ENCODE peak calls at places on chromosomes 5 and 9, in four cellular contexts. V, C, T and O are unnamed samples.

GRCh38 chr5:31717586-31717985 is 78.7 kb downstream of the PDZD2 start:
- DNase-seq in V (no peak), C (no peak), T (no peak), O (no peak)

GRCh38 chr9:111678293-111678692 is 16.9 kb downstream of the GNG10 start:
- DNase-seq in V (no peak), C (no peak), T (no peak), O (no peak)

GRCh38 chr5:144142030-144142825 is 28.2 kb downstream of the YIPF5 start:
- DNase-seq in V (no peak), C (peak; percentile 25), T (no peak), O (no peak)

GRCh38 chr9:120386390-120387131 is 193.4 kb downstream of the CDK5RAP2 start:
- DNase-seq in V (no peak), C (no peak), T (no peak), O (peak; percentile 69)

GRCh38 chr9:112783551-112783954 is 33.0 kb downstream of the SNX30 start:
- DNase-seq in V (peak; percentile 47), C (no peak), T (no peak), O (no peak)

GRCh38 chr5:137034213-137034612 is 464.9 kb downstream of the SPOCK1 start:
- DNase-seq in V (no peak), C (no peak), T (no peak), O (no peak)

GRCh38 chr9:35229066-35229778 is 67.4 kb downstream of the UNC13B start:
- DNase-seq in V (no peak), C (no peak), T (no peak), O (no peak)

GRCh38 chr9:95494022-95494415 is 22.8 kb downstream of the PTCH1 start:
- DNase-seq in V (peak; percentile 43), C (no peak), T (peak; percentile 84), O (no peak)

GRCh38 chr5:133124891-133125290 is 73.1 kb downstream of the HSPA4 start:
- DNase-seq in V (no peak), C (no peak), T (no peak), O (no peak)

GRCh38 chr5:115977096-115977495 is 14.8 kb downstream of the LVRN start:
- DNase-seq in V (no peak), C (peak; percentile 48), T (no peak), O (no peak)

GRCh38 chr5:86880785-86881492 is 263.2 kb downstream of the COX7C start:
- DNase-seq in V (peak; percentile 10), C (peak; percentile 12), T (no peak), O (peak; percentile 18)

GRCh38 chr5:1320436-1321344 is 24.2 kb downstream of the CLPTM1L start:
- DNase-seq in V (no peak), C (no peak), T (peak; percentile 66), O (peak; percentile 76)

DNA sequence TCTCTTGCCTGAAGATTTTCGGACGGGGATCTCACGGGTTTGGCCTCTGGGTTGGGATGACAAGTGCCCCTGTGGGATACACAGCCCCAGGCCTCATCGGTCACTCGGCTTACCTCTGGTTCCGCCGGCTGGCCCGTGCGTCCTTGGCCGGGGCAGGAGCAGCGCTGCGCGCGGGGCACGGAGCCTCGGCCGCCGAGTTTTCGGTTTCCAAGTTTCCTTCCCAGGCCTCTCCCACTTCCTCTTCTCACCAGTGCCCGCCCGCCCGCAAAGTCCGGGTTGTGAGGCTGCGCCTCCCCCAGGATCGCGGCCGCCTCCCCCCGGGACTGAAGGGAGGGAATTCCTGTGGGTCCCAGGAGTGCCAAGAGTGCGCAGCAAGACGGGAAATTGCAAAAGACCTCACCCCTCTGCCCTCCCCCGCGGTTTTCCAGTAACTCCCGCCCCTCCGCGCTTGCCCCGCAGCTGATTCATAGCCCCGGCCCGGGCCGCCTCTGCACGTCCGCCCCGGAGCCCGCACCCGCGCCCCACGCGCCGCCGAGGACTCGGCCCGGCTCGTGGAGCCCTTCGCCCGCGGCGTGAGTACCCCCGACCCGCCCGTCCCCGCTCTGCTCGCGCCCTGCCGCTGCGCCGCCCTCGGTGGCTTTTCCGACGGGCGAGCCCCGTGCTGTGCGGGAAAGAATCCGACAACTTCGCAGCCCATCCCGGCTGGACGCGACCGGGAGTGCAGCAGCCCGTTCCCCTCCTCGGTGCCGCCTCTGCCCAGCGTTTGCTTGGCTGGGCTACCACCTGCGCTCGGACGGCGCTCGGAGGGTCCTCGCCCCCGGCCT is at the start of gene OSMR:
- DNase-seq in V (peak; percentile 77), C (no peak), T (peak; percentile 90), O (peak; percentile 89)
- TF ChIP-seq POLR2A in V (peak; percentile 49), C (no peak), T (peak; percentile 51), O (no peak)

GRCh38 chr5:41508696-41509398 is 1.6 kb downstream of the PLCXD3 start:
- DNase-seq in V (no peak), C (no peak), T (no peak), O (no peak)

GRCh38 chr5:41510176-41510831 is at the start of gene PLCXD3:
- DNase-seq in V (no peak), C (no peak), T (peak; percentile 67), O (no peak)

GRCh38 chr5:41508186-41508585 is 2.2 kb downstream of the PLCXD3 start:
- DNase-seq in V (no peak), C (no peak), T (no peak), O (no peak)

GRCh38 chr5:41511241-41511640 is 840 bp upstream of the PLCXD3 start:
- DNase-seq in V (no peak), C (no peak), T (no peak), O (no peak)

DNA sequence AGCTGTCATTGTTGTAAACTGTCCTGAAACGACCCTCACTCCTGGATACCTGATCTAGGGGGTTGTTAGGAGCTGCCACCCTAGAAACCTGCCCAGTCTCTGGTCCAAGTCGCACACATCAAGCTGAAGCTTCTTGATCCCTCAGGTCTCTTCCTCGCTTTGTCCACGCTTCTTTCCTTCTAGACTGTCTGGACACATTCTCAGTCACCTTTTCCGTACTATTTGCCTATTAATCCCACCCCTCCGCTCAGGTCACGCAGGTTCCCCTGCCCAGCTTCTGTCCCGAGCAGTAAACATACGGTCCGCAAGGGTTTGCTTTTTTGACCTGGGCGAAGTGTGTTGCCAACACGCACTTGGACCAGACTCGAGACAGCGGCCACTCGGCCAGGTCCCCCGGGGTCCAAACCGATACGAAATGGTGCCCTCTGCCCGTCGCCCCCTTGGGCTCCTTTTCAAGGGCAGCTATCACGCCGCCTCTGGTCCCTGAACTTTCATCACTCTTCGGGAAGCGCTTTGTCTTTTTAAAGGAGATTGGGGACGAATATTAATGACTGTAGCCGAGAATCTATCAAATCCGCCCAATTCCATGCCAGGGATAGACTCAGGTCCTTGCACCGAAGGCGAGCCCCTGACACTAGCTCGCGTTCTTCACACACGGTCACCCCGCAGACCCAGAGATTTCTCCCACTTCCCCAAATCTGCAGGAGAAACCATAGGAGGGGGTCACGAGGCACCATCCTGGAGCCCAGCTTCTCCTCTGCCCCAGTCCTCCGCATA is 814 bp downstream of the PLCXD3 start:
- DNase-seq in V (no peak), C (no peak), T (peak; percentile 51), O (no peak)
- H3K4me3 ChIP-seq in V (peak overlapping the region; percentile 8), C (no peak overlapping the region), T (peak overlapping the region; percentile 22), O (peak overlapping the region; percentile 7)

GRCh38 chr9:16730162-16730561 is 140.3 kb downstream of the BNC2 start:
- DNase-seq in V (no peak), C (no peak), T (no peak), O (no peak)
- TF ChIP-seq CTCF in V (no peak), C (no peak), T (no peak), O (no peak)

GRCh38 chr5:88049737-88050136 is 218.9 kb downstream of the TMEM161B start:
- DNase-seq in V (no peak), C (no peak), T (no peak), O (no peak)

GRCh38 chr5:88051148-88051547 is 217.5 kb downstream of the TMEM161B start:
- DNase-seq in V (no peak), C (no peak), T (no peak), O (no peak)

GRCh38 chr5:88049156-88049555 is 219.5 kb downstream of the TMEM161B start:
- DNase-seq in V (no peak), C (no peak), T (no peak), O (no peak)

GRCh38 chr5:88045146-88045545 is 223.5 kb downstream of the TMEM161B start:
- DNase-seq in V (no peak), C (no peak), T (no peak), O (no peak)

GRCh38 chr5:88045931-88046461 is 222.6 kb downstream of the TMEM161B start:
- DNase-seq in V (no peak), C (no peak), T (no peak), O (no peak)
- TF ChIP-seq POLR2A in V (no peak), C (no peak), T (no peak), O (no peak)

DNA sequence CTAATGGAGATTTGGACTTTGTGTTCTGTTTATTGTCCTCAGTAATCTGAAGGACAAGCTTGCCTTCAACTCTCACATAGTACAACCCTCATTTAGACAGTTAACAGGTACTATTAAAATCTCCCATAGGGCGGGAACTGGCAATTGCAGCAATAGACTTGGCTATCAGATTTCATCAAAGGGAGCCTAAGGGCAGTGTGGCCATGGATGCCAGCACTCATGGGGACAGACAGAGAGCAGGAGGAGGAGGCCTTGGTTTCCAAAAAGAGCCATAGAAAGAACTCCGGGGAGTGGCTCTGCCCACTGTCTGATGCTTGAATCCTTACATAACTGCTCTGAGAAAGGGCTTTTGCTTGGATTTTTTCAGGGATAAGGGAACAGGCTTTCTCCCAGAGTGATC is 6.8 kb downstream of the SLC36A1 start:
- DNase-seq in V (peak; percentile 60), C (no peak), T (no peak), O (no peak)
- H3K4me3 ChIP-seq in V (no peak overlapping the region), C (no peak overlapping the region), T (no peak overlapping the region), O (no peak overlapping the region)

GRCh38 chr5:139078345-139078744 is 119.8 kb downstream of the SIL1 start:
- DNase-seq in V (no peak), C (no peak), T (no peak), O (no peak)
- TF ChIP-seq CTCF in V (no peak), C (no peak), T (no peak), O (no peak)

GRCh38 chr5:154193176-154193575 is 2.6 kb downstream of the GALNT10 start:
- DNase-seq in V (no peak), C (no peak), T (no peak), O (no peak)

GRCh38 chr5:154191467-154192261 is 1.1 kb downstream of the GALNT10 start:
- DNase-seq in V (no peak), C (no peak), T (no peak), O (no peak)

GRCh38 chr5:154189256-154189818 is 1.2 kb upstream of the GALNT10 start:
- DNase-seq in V (peak; percentile 29), C (no peak), T (peak; percentile 88), O (no peak)

GRCh38 chr5:154190652-154191304 is at the start of gene GALNT10:
- DNase-seq in V (peak; percentile 70), C (no peak), T (peak; percentile 95), O (peak; percentile 90)

GRCh38 chr5:154189819-154190651 is 498 bp upstream of the GALNT10 start:
- DNase-seq in V (peak; percentile 90), C (no peak), T (peak; percentile 98), O (peak; percentile 69)
- TF ChIP-seq POLR2A in V (peak; percentile 50), C (peak; percentile 45), T (no peak), O (no peak)

GRCh38 chr9:133658442-133659431 is 22.6 kb downstream of the DBH start:
- DNase-seq in V (peak; percentile 45), C (no peak), T (no peak), O (no peak)
- H3K4me3 ChIP-seq in V (no peak overlapping the region), C (no peak overlapping the region), T (no peak overlapping the region), O (no peak overlapping the region)

GRCh38 chr5:3299441-3299840 is 296.2 kb upstream of the IRX1 start:
- DNase-seq in V (no peak), C (no peak), T (no peak), O (peak; percentile 57)

GRCh38 chr5:3302228-3302627 is 293.4 kb upstream of the IRX1 start:
- DNase-seq in V (no peak), C (no peak), T (no peak), O (no peak)

GRCh38 chr5:3301316-3301715 is 294.3 kb upstream of the IRX1 start:
- DNase-seq in V (no peak), C (no peak), T (no peak), O (peak; percentile 54)

GRCh38 chr5:3303777-3304176 is 291.9 kb upstream of the IRX1 start:
- DNase-seq in V (no peak), C (no peak), T (no peak), O (no peak)

GRCh38 chr5:3297852-3298251 is 297.8 kb upstream of the IRX1 start:
- DNase-seq in V (no peak), C (no peak), T (no peak), O (no peak)
- TF ChIP-seq CTCF in V (no peak), C (no peak), T (no peak), O (no peak)